ENCODE peak calls at places on chromosome 15, in five cellular contexts. A is HFF-Myc, K is kidney, Z is GM06990, E is right lobe of liver. V is an unnamed sample.

GRCh38 chr15:23069496-23070166 is 30.3 kb upstream of the TUBGCP5 start:
- DNase-seq in E (no peak), A (no peak), K (no peak), Z (no peak), V (no peak)

GRCh38 chr15:70505411-70505919 is 257.9 kb downstream of the UACA start:
- DNase-seq in K (no peak), E (no peak), A (no peak), Z (peak), V (no peak)

GRCh38 chr15:28931828-28932227 is 46.1 kb downstream of the APBA2 start:
- DNase-seq in K (peak), E (no peak), Z (no peak), A (no peak), V (no peak)

GRCh38 chr15:95733931-95734330 is 596.6 kb upstream of the NR2F2 start:
- DNase-seq in Z (no peak), E (no peak), A (no peak), K (no peak), V (no peak)

GRCh38 chr15:47188766-47189507 is 528.4 kb upstream of the SEMA6D start:
- DNase-seq in K (no peak), Z (no peak), A (no peak), E (no peak), V (no peak)

GRCh38 chr15:80989110-80989517 is 505 bp downstream of the MESD start:
- DNase-seq in K (no peak), Z (no peak), E (no peak), A (no peak), V (no peak)

GRCh38 chr15:66046751-66047150 is 177.5 kb downstream of the RAB11A start:
- DNase-seq in Z (no peak), A (no peak), E (no peak), K (no peak), V (no peak)

GRCh38 chr15:92059036-92059970 is 205.8 kb downstream of the SLCO3A1 start:
- DNase-seq in K (no peak), E (no peak), A (no peak), Z (no peak), V (no peak)

GRCh38 chr15:92668086-92668485 is 12.5 kb upstream of the FAM174B start:
- DNase-seq in E (no peak), A (no peak), K (no peak), Z (no peak), V (no peak)

GRCh38 chr15:71386448-71387236 is 271.4 kb downstream of the THSD4 start:
- DNase-seq in Z (no peak), A (no peak), E (no peak), K (no peak), V (no peak)

GRCh38 chr15:82680200-82681102 is 29.2 kb downstream of the AP3B2 start:
- DNase-seq in A (no peak), K (peak), Z (peak), E (no peak), V (peak)

GRCh38 chr15:100710213-100710612 is 107.8 kb downstream of the ASB7 start:
- DNase-seq in Z (no peak), E (no peak), K (no peak), A (no peak), V (no peak)

GRCh38 chr15:79418693-79419279 is 13.3 kb upstream of the MINAR1 start:
- DNase-seq in Z (no peak), A (no peak), K (no peak), E (no peak), V (no peak)

GRCh38 chr15:100918690-100919480 is at the start of gene LRRK1:
- DNase-seq in Z (peak), A (peak), E (peak), K (no peak), V (no peak)

GRCh38 chr15:76065267-76065666 is 5.5 kb downstream of the TMEM266 start:
- DNase-seq in A (no peak), E (no peak), K (no peak), Z (no peak), V (no peak)

GRCh38 chr15:42151012-42151615 is 5.3 kb downstream of the PLA2G4F start:
- DNase-seq in A (no peak), Z (no peak), E (peak), K (peak), V (no peak)

GRCh38 chr15:95734422-95735316 is 595.8 kb upstream of the NR2F2 start:
- DNase-seq in A (no peak), K (no peak), Z (no peak), E (no peak), V (no peak)

DNA sequence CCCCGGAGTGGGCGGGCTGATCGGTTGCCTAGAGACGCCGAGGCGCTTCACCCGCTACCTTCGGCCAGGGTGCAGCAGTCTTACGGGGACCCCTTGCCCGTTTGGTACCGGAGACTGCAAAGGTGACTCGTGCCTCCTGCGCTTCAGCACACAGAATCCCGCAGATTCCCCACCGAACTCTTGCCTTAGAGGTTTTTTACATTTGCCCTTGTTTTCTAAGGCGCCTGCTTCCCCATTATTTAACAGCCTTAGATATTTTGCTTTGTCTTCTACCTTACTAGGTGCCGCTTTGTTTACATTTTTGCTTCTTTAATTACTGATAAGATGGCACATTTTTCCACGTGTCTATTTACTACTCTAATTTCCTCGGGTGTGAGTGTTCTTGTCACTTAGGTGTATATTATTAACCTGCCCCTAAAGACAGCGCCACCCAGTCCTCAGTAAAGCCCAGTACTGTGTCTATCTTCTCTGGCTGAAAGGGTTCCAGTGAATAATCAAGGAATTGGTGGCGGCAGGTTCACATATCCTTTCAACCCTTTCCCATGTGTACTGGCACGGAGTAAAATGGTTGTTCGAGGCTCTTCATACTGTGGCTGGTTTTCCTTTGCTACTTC is 563 bp upstream of the CEP152 start:
- DNase-seq in E (no peak), K (no peak), A (no peak), Z (no peak), V (no peak)
- TF ChIP-seq CTCF in E (no peak), K (no peak), A (no peak), Z (peak), V (no peak)

DNA sequence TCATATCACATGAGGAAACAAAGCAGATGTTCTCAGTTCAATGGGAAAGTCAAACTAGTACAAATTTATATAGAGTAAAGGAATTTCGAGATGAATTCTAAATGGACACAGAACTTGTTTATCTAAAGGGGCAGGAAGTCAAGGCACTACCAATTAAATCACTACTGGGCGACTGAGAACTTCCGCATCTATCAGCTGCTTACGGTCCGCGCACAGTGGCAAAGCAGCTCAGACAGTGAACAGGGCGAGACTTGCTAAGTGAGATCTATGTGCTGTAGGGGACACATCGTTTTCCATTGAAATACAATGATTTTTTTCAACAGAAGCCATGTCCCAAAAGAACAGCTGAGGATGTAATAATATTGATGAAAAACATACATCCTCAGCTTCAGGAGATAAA is 105.0 kb downstream of the CHRNA7 start:
- DNase-seq in E (no peak), K (no peak), Z (no peak), A (no peak), V (no peak)
- H3K4me3 ChIP-seq in E (no peak), K (no peak), Z (no peak), A (no peak), V (no peak)

GRCh38 chr15:40336129-40337122 is 4.3 kb downstream of the CCDC9B start:
- DNase-seq in Z (no peak), A (no peak), K (peak), E (no peak), V (no peak)
- TF ChIP-seq CTCF in Z (peak), A (peak), K (no peak), E (no peak), V (peak)

DNA sequence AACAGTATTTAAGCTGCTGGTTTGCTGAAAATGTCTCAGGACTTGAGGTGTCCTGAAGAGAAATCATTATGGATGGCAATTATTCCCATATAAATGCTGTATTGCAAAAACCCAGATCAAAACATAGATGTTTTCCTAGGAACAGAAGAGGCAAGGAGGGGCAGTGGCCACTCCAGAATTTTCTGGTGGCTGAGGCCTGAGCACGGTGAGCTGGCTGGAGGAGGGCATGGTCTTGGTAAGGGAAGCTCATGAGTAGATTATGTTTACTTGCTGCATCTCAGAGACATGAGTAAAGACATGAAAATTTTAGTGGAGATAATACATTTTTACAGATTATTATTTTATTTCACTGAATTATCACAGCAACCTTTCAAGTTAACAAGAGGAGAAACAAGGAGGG is 31.1 kb downstream of the PGPEP1L start:
- DNase-seq in K (no peak), A (no peak), E (no peak), Z (no peak), V (no peak)
- H3K4me3 ChIP-seq in K (no peak), A (no peak), E (no peak), Z (no peak), V (no peak)

V was measured in GM12864.